ENCODE peak calls at places on chromosomes 3 and 15, in four cellular contexts. One of them, this sample, is unnamed.

GRCh38 chr3:141863497-141863896 is 12.9 kb upstream of the ATP1B3 start:
- DNase-seq in sciatic nerve: no peak
- DNase-seq in cardiac muscle cell: no peak
- DNase-seq in Caki2: no peak
- DNase-seq in this sample: no peak

GRCh38 chr15:40338921-40339620 is 1.7 kb downstream of the CCDC9B start:
- DNase-seq in cardiac muscle cell: no peak
- DNase-seq in sciatic nerve: peak
- DNase-seq in Caki2: peak
- DNase-seq in this sample: no peak

GRCh38 chr15:79779739-79780138 is 117.1 kb downstream of the MTHFS start:
- DNase-seq in cardiac muscle cell: no peak
- DNase-seq in Caki2: no peak
- DNase-seq in sciatic nerve: no peak
- DNase-seq in this sample: no peak

GRCh38 chr15:44719293-44719999 is 8.1 kb downstream of the B2M start:
- DNase-seq in cardiac muscle cell: no peak
- DNase-seq in Caki2: peak
- DNase-seq in sciatic nerve: no peak
- DNase-seq in this sample: no peak

GRCh38 chr15:85330941-85331588 is 49.3 kb upstream of the AKAP13 start:
- DNase-seq in cardiac muscle cell: peak
- DNase-seq in Caki2: no peak
- DNase-seq in sciatic nerve: peak
- DNase-seq in this sample: no peak

GRCh38 chr3:106844638-106845037 is 532.6 kb upstream of the CCDC54 start:
- DNase-seq in sciatic nerve: no peak
- DNase-seq in Caki2: no peak
- DNase-seq in cardiac muscle cell: no peak
- DNase-seq in this sample: no peak

GRCh38 chr3:86837871-86838270 is 153.1 kb downstream of the VGLL3 start:
- DNase-seq in sciatic nerve: no peak
- DNase-seq in cardiac muscle cell: no peak
- DNase-seq in Caki2: no peak
- DNase-seq in this sample: no peak

GRCh38 chr3:146895026-146895749 is 290.0 kb upstream of the PLSCR5 start:
- DNase-seq in cardiac muscle cell: no peak
- DNase-seq in sciatic nerve: no peak
- DNase-seq in Caki2: no peak
- DNase-seq in this sample: no peak

GRCh38 chr15:74011610-74012009 is 17.1 kb downstream of the PML start:
- DNase-seq in Caki2: no peak
- DNase-seq in cardiac muscle cell: no peak
- DNase-seq in sciatic nerve: no peak
- DNase-seq in this sample: no peak

GRCh38 chr3:68705695-68706429 is 226.5 kb downstream of the TAFA4 start:
- DNase-seq in sciatic nerve: no peak
- DNase-seq in cardiac muscle cell: peak
- DNase-seq in Caki2: no peak
- DNase-seq in this sample: no peak

GRCh38 chr15:94327356-94327936 is 96.1 kb downstream of the MCTP2 start:
- DNase-seq in cardiac muscle cell: peak
- DNase-seq in Caki2: peak
- DNase-seq in sciatic nerve: no peak
- DNase-seq in this sample: no peak

GRCh38 chr3:58776231-58776630 is 109.7 kb upstream of the FAM3D start:
- DNase-seq in cardiac muscle cell: no peak
- DNase-seq in sciatic nerve: no peak
- DNase-seq in Caki2: no peak
- DNase-seq in this sample: no peak

GRCh38 chr15:71940004-71940588 is 129.7 kb downstream of the NR2E3 start:
- DNase-seq in sciatic nerve: no peak
- DNase-seq in Caki2: no peak
- DNase-seq in cardiac muscle cell: no peak
- DNase-seq in this sample: peak

GRCh38 chr15:59457103-59457502 is 19.1 kb downstream of the FAM81A start:
- DNase-seq in Caki2: no peak
- DNase-seq in cardiac muscle cell: no peak
- DNase-seq in sciatic nerve: no peak
- DNase-seq in this sample: no peak

GRCh38 chr3:61802772-61803171 is 241.4 kb downstream of the PTPRG start:
- DNase-seq in Caki2: no peak
- DNase-seq in sciatic nerve: no peak
- DNase-seq in cardiac muscle cell: no peak
- DNase-seq in this sample: no peak

GRCh38 chr3:100875239-100875638 is 118.0 kb downstream of the ABI3BP start:
- DNase-seq in cardiac muscle cell: no peak
- DNase-seq in sciatic nerve: no peak
- DNase-seq in Caki2: peak
- DNase-seq in this sample: no peak

GRCh38 chr3:190644035-190644434 is 130.2 kb downstream of the IL1RAP start:
- DNase-seq in cardiac muscle cell: no peak
- DNase-seq in sciatic nerve: no peak
- DNase-seq in Caki2: no peak
- DNase-seq in this sample: no peak

GRCh38 chr15:92878593-92879053 is 21.5 kb upstream of the CHD2 start:
- DNase-seq in Caki2: no peak
- DNase-seq in cardiac muscle cell: peak
- DNase-seq in sciatic nerve: no peak
- DNase-seq in this sample: no peak

GRCh38 chr3:99565316-99565715 is 73.1 kb upstream of the COL8A1 start:
- DNase-seq in Caki2: no peak
- DNase-seq in sciatic nerve: no peak
- DNase-seq in cardiac muscle cell: no peak
- DNase-seq in this sample: no peak

GRCh38 chr3:127384717-127385539 is 97.1 kb upstream of the PRR20G start:
- DNase-seq in Caki2: no peak
- DNase-seq in sciatic nerve: no peak
- DNase-seq in cardiac muscle cell: no peak
- DNase-seq in this sample: peak